ENCODE peak calls at places on chromosomes 12 and 14, in seven cellular contexts. One of them, this sample, is unnamed.

GRCh38 chr12:95763809-95764253 is 26.7 kb downstream of the NTN4 start:
- DNase-seq in astrocyte of the cerebellum: peak; percentile 6
- DNase-seq in right lobe of liver: no peak
- DNase-seq in right cardiac atrium: no peak
- DNase-seq in prostate gland: no peak
- DNase-seq in aorta: peak; percentile 49
- DNase-seq in fibroblast of pulmonary artery: peak; percentile 77
- DNase-seq in this sample: no peak

GRCh38 chr12:51067229-51067628 is 16.2 kb downstream of the CSRNP2 start:
- DNase-seq in aorta: no peak
- DNase-seq in right lobe of liver: no peak
- DNase-seq in fibroblast of pulmonary artery: no peak
- DNase-seq in astrocyte of the cerebellum: no peak
- DNase-seq in prostate gland: no peak
- DNase-seq in right cardiac atrium: no peak
- DNase-seq in this sample: no peak

GRCh38 chr12:47781479-47782371 is 8.7 kb downstream of the SLC48A1 start:
- DNase-seq in aorta: no peak
- DNase-seq in right lobe of liver: no peak
- DNase-seq in prostate gland: peak; percentile 88
- DNase-seq in right cardiac atrium: no peak
- DNase-seq in fibroblast of pulmonary artery: no peak
- DNase-seq in astrocyte of the cerebellum: no peak
- DNase-seq in this sample: no peak

GRCh38 chr12:14995583-14996425 is 23.0 kb downstream of the PDE6H start:
- DNase-seq in astrocyte of the cerebellum: peak; percentile 67
- DNase-seq in right cardiac atrium: no peak
- DNase-seq in aorta: no peak
- DNase-seq in prostate gland: no peak
- DNase-seq in right lobe of liver: no peak
- DNase-seq in fibroblast of pulmonary artery: peak; percentile 92
- DNase-seq in this sample: no peak

GRCh38 chr12:67982165-67982563 is 7.1 kb upstream of the IFNG-AS1 start:
- DNase-seq in prostate gland: no peak
- DNase-seq in fibroblast of pulmonary artery: no peak
- DNase-seq in astrocyte of the cerebellum: no peak
- DNase-seq in right cardiac atrium: no peak
- DNase-seq in aorta: no peak
- DNase-seq in right lobe of liver: no peak
- DNase-seq in this sample: no peak

GRCh38 chr14:104069541-104069940 is 16.0 kb upstream of the ASPG start:
- DNase-seq in right lobe of liver: no peak
- DNase-seq in astrocyte of the cerebellum: no peak
- DNase-seq in prostate gland: no peak
- DNase-seq in right cardiac atrium: no peak
- DNase-seq in fibroblast of pulmonary artery: no peak
- DNase-seq in aorta: no peak
- DNase-seq in this sample: no peak

GRCh38 chr14:90522585-90523191 is 125.9 kb downstream of the CALM1 start:
- DNase-seq in prostate gland: peak; percentile 75
- DNase-seq in astrocyte of the cerebellum: peak; percentile 23
- DNase-seq in right cardiac atrium: peak; percentile 72
- DNase-seq in right lobe of liver: no peak
- DNase-seq in fibroblast of pulmonary artery: peak; percentile 58
- DNase-seq in aorta: peak; percentile 85
- DNase-seq in this sample: no peak

GRCh38 chr14:61525293-61526011 is 169.9 kb upstream of the HIF1A start:
- DNase-seq in fibroblast of pulmonary artery: peak; percentile 88
- DNase-seq in astrocyte of the cerebellum: no peak
- DNase-seq in prostate gland: peak; percentile 71
- DNase-seq in right cardiac atrium: peak; percentile 89
- DNase-seq in right lobe of liver: peak; percentile 71
- DNase-seq in aorta: peak; percentile 90
- DNase-seq in this sample: peak; percentile 79

GRCh38 chr14:91858536-91859275 is 8.6 kb downstream of the TC2N start:
- DNase-seq in astrocyte of the cerebellum: peak; percentile 26
- DNase-seq in right lobe of liver: no peak
- DNase-seq in fibroblast of pulmonary artery: peak; percentile 29
- DNase-seq in prostate gland: no peak
- DNase-seq in aorta: no peak
- DNase-seq in right cardiac atrium: no peak
- DNase-seq in this sample: no peak

GRCh38 chr14:90699016-90699415 is 117.2 kb downstream of the TTC7B start:
- DNase-seq in astrocyte of the cerebellum: no peak
- DNase-seq in right lobe of liver: no peak
- DNase-seq in right cardiac atrium: no peak
- DNase-seq in fibroblast of pulmonary artery: no peak
- DNase-seq in aorta: no peak
- DNase-seq in prostate gland: no peak
- DNase-seq in this sample: no peak

GRCh38 chr14:89899917-89900680 is 54.4 kb downstream of the EFCAB11 start:
- DNase-seq in aorta: no peak
- DNase-seq in right lobe of liver: no peak
- DNase-seq in astrocyte of the cerebellum: no peak
- DNase-seq in right cardiac atrium: no peak
- DNase-seq in prostate gland: no peak
- DNase-seq in fibroblast of pulmonary artery: peak; percentile 54
- DNase-seq in this sample: no peak

GRCh38 chr12:56931474-56931978 is 2.7 kb downstream of the SDR9C7 start:
- DNase-seq in astrocyte of the cerebellum: no peak
- DNase-seq in right cardiac atrium: no peak
- DNase-seq in aorta: no peak
- DNase-seq in prostate gland: no peak
- DNase-seq in fibroblast of pulmonary artery: peak; percentile 89
- DNase-seq in right lobe of liver: no peak
- DNase-seq in this sample: no peak

GRCh38 chr12:68344126-68344525 is 12.0 kb upstream of the MDM1 start:
- DNase-seq in fibroblast of pulmonary artery: no peak
- DNase-seq in prostate gland: no peak
- DNase-seq in aorta: no peak
- DNase-seq in right lobe of liver: no peak
- DNase-seq in right cardiac atrium: no peak
- DNase-seq in astrocyte of the cerebellum: no peak
- DNase-seq in this sample: no peak

GRCh38 chr14:85319998-85320397 is 209.9 kb upstream of the FLRT2 start:
- DNase-seq in right lobe of liver: no peak
- DNase-seq in right cardiac atrium: no peak
- DNase-seq in fibroblast of pulmonary artery: peak; percentile 33
- DNase-seq in astrocyte of the cerebellum: no peak
- DNase-seq in prostate gland: no peak
- DNase-seq in aorta: no peak
- DNase-seq in this sample: no peak

GRCh38 chr12:8914716-8915526 is 612 bp downstream of the PHC1 start:
- DNase-seq in astrocyte of the cerebellum: no peak
- DNase-seq in aorta: peak; percentile 63
- DNase-seq in prostate gland: peak; percentile 53
- DNase-seq in fibroblast of pulmonary artery: peak; percentile 59
- DNase-seq in right lobe of liver: peak; percentile 69
- DNase-seq in right cardiac atrium: peak; percentile 66
- DNase-seq in this sample: peak; percentile 61

GRCh38 chr12:12331896-12332295 is 18.1 kb downstream of the MANSC1 start:
- DNase-seq in prostate gland: peak; percentile 32
- DNase-seq in right cardiac atrium: no peak
- DNase-seq in aorta: no peak
- DNase-seq in fibroblast of pulmonary artery: no peak
- DNase-seq in astrocyte of the cerebellum: no peak
- DNase-seq in right lobe of liver: no peak
- DNase-seq in this sample: no peak

GRCh38 chr12:99619389-99620158 is 28.0 kb upstream of the GARIN6 start:
- DNase-seq in prostate gland: no peak
- DNase-seq in right lobe of liver: no peak
- DNase-seq in astrocyte of the cerebellum: peak; percentile 12
- DNase-seq in fibroblast of pulmonary artery: peak; percentile 25
- DNase-seq in aorta: no peak
- DNase-seq in right cardiac atrium: no peak
- DNase-seq in this sample: no peak

GRCh38 chr12:11228268-11228879 is 41.1 kb downstream of the PRB3 start:
- DNase-seq in aorta: no peak
- DNase-seq in prostate gland: peak; percentile 12
- DNase-seq in right lobe of liver: no peak
- DNase-seq in fibroblast of pulmonary artery: peak; percentile 50
- DNase-seq in astrocyte of the cerebellum: peak; percentile 9
- DNase-seq in right cardiac atrium: no peak
- DNase-seq in this sample: no peak

DNA sequence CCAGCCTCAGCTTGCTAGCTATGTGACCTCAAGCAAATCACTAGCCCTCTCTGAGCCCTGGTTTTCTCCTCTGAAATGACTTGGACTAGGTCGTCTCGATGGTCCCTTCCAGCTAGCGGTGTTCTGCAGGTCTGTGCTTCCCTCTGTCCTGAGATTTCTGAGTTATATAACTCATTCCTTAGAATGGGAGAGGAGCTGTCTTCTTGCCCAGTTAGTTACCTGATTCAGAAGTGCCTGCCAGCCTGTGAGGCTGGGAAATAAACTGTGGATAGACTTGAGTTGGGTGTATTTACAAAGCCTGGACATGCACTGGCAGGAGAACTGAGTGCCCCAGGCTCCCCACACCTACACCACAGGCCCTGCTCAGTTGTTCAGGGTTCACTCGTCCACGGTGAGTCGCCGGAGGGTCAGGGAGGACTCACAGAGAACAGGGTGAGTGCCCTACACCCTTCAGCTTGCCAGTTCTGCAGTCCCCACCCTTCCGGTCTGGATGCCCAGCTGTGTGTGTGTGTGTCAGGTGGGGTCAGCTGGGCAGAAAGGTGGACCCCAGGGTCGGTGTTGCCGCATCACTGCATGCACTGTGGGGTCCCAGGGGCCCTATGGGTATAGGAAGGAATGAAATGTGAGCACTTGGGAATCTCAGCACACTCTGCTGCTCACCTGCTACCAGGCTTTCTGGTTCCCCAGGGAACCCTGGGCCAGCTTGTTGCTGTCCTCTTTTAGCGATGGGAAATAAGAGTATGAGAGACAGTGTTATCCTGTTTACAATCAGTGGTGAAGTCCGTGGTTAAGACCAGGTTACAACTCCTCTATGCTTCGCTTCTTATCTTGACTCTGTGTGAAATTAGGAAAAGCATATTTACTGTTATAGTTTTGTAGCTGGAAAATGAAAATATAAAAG is 348.2 kb downstream of the DPF3 start:
- DNase-seq in right lobe of liver: peak; percentile 57
- DNase-seq in right cardiac atrium: no peak
- DNase-seq in prostate gland: no peak
- DNase-seq in aorta: no peak
- DNase-seq in astrocyte of the cerebellum: no peak
- DNase-seq in fibroblast of pulmonary artery: no peak
- DNase-seq in this sample: no peak
- H3K4me3 ChIP-seq in right lobe of liver: no peak overlapping the region
- H3K4me3 ChIP-seq in right cardiac atrium: no peak overlapping the region
- H3K4me3 ChIP-seq in prostate gland: no peak overlapping the region
- H3K4me3 ChIP-seq in aorta: no peak overlapping the region
- H3K4me3 ChIP-seq in astrocyte of the cerebellum: no peak overlapping the region
- H3K4me3 ChIP-seq in fibroblast of pulmonary artery: no peak overlapping the region
- H3K4me3 ChIP-seq in this sample: no peak overlapping the region

DNA sequence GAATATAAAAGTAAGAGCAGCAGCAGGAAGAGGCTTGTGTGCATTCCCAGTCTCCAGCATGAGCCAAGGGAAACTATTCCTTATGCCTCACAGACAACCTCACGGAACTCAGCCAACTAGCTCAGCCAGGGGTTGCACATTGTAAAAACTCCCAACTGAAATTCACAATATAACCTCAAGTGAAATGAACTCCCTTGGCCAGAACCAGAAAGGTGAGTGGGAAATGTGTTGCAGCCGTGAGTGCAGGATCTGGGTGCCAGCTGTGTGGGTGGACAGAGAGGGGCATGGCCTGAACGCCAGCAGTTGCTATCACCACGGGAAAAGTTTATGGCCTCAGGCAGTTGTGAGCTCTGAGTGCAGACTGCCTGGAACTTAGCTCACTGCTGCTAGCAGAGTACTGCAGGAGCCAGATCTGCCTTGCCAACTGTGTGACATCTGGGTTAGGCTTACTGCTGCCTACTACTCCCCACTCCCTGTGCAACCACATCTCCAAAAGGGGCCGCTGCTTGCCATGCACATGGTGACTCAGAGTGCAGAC is 2.3 kb upstream of the CLEC1A start:
- DNase-seq in aorta: no peak
- DNase-seq in right cardiac atrium: peak; percentile 71
- DNase-seq in fibroblast of pulmonary artery: no peak
- DNase-seq in right lobe of liver: peak; percentile 59
- DNase-seq in astrocyte of the cerebellum: peak; percentile 40
- DNase-seq in prostate gland: peak; percentile 55
- DNase-seq in this sample: no peak
- H3K4me3 ChIP-seq in aorta: no peak overlapping the region
- H3K4me3 ChIP-seq in right cardiac atrium: no peak overlapping the region
- H3K4me3 ChIP-seq in fibroblast of pulmonary artery: no peak overlapping the region
- H3K4me3 ChIP-seq in right lobe of liver: no peak overlapping the region
- H3K4me3 ChIP-seq in astrocyte of the cerebellum: no peak overlapping the region
- H3K4me3 ChIP-seq in prostate gland: no peak overlapping the region
- H3K4me3 ChIP-seq in this sample: no peak overlapping the region

GRCh38 chr12:109097140-109097434 is 310 bp upstream of the UNG start:
- DNase-seq in fibroblast of pulmonary artery: no peak
- DNase-seq in astrocyte of the cerebellum: no peak
- DNase-seq in prostate gland: no peak
- DNase-seq in right lobe of liver: no peak
- DNase-seq in right cardiac atrium: no peak
- DNase-seq in aorta: no peak
- DNase-seq in this sample: no peak
- H3K4me3 ChIP-seq in fibroblast of pulmonary artery: peak overlapping the region; percentile 80
- H3K4me3 ChIP-seq in astrocyte of the cerebellum: peak overlapping the region; percentile 75
- H3K4me3 ChIP-seq in prostate gland: no peak overlapping the region
- H3K4me3 ChIP-seq in right lobe of liver: no peak overlapping the region
- H3K4me3 ChIP-seq in right cardiac atrium: no peak overlapping the region
- H3K4me3 ChIP-seq in aorta: no peak overlapping the region
- H3K4me3 ChIP-seq in this sample: no peak overlapping the region

DNA sequence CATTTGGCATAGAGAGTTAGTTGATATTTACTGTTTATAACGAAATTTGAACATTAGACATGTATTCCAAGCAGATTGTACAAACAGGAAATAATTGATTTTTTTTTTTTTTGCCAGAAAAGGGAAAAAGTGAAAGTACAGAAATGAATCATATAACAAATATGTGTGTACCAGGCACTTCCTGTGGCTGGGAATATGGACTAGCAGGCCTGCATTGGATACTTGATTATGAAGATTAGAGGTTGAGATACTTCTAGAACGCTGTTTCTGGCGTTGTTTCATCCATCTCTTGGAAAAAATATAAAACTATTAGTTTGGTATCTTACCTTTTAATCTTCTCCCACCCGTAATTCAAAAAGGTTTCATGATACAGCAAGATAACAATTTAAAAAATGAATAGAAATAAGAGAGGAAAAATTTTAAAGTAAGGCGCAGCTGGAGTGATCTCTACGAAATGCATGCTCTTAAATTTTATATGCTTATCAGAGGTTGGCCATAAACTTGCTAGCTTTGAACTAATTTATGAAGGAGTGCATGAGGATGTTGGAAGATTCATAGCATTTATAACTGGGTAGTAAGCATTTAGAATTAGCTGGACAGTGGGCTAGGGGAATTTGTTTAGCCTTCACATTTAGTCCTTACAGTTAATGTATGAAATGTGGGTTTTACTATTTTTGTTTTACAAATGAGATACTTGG is 90.8 kb downstream of the AEBP2 start:
- DNase-seq in right lobe of liver: no peak
- DNase-seq in aorta: no peak
- DNase-seq in prostate gland: no peak
- DNase-seq in fibroblast of pulmonary artery: peak; percentile 63
- DNase-seq in astrocyte of the cerebellum: no peak
- DNase-seq in right cardiac atrium: no peak
- DNase-seq in this sample: no peak
- H3K4me3 ChIP-seq in right lobe of liver: no peak overlapping the region
- H3K4me3 ChIP-seq in aorta: no peak overlapping the region
- H3K4me3 ChIP-seq in prostate gland: no peak overlapping the region
- H3K4me3 ChIP-seq in fibroblast of pulmonary artery: no peak overlapping the region
- H3K4me3 ChIP-seq in astrocyte of the cerebellum: no peak overlapping the region
- H3K4me3 ChIP-seq in right cardiac atrium: no peak overlapping the region
- H3K4me3 ChIP-seq in this sample: no peak overlapping the region